ENCODE peak calls at places on chromosomes 4 and X, in four cellular contexts. H is CD4-positive, alpha-beta T cell; Y is psoas muscle; X is cardiac muscle cell. N is an unnamed sample.
A peak's percentile ranks its signal among the peaks of the same experiment; 100 is the strongest.

GRCh38 chr4:80322716-80323115 is 12.8 kb upstream of the CFAP299 start:
- DNase-seq in H (no peak), Y (no peak), X (peak; percentile 58), N (no peak)

GRCh38 chr4:7868892-7869471 is 70.7 kb downstream of the AFAP1 start:
- DNase-seq in H (no peak), Y (no peak), X (no peak), N (no peak)

GRCh38 chr4:46329118-46329976 is 60.6 kb downstream of the GABRA2 start:
- DNase-seq in H (no peak), Y (no peak), X (peak; percentile 77), N (no peak)

GRCh38 chr4:44016582-44017421 is 431.8 kb downstream of the KCTD8 start:
- DNase-seq in H (no peak), Y (no peak), X (no peak), N (no peak)

GRCh38 chr4:172308078-172308477 is 494.9 kb downstream of the GALNTL6 start:
- DNase-seq in H (no peak), Y (no peak), X (no peak), N (no peak)

GRCh38 chrX:68917799-68918198 is 89.0 kb downstream of the EFNB1 start:
- DNase-seq in H (no peak), Y (no peak), X (no peak), N (no peak)

GRCh38 chr4:75505630-75506029 is 8.6 kb downstream of the RCHY1 start:
- DNase-seq in H (no peak), Y (no peak), X (no peak), N (no peak)

GRCh38 chr4:27358269-27358668 is 497.6 kb downstream of the STIM2 start:
- DNase-seq in H (no peak), Y (no peak), X (no peak), N (no peak)

GRCh38 chr4:75995727-75996126 is 5.0 kb upstream of the SDAD1 start:
- DNase-seq in H (no peak), Y (no peak), X (peak; percentile 71), N (no peak)

GRCh38 chr4:46993075-46994006 is at the start of gene GABRA4:
- DNase-seq in H (no peak), Y (no peak), X (no peak), N (no peak)

GRCh38 chrX:96713303-96713702 is 28.7 kb downstream of the DIAPH2 start:
- DNase-seq in H (no peak), Y (no peak), X (no peak), N (no peak)

GRCh38 chrX:19272452-19272851 is 71.3 kb upstream of the PDHA1 start:
- DNase-seq in H (no peak), Y (no peak), X (peak; percentile 2), N (no peak)

GRCh38 chrX:108699368-108699767 is 37.0 kb downstream of the IRS4 start:
- DNase-seq in H (no peak), Y (no peak), X (peak; percentile 51), N (no peak)

GRCh38 chr4:158008551-158009218 is 164.1 kb downstream of the GASK1B start:
- DNase-seq in H (no peak), Y (no peak), X (peak; percentile 84), N (no peak)

GRCh38 chr4:53651142-53651720 is 59.9 kb upstream of the LNX1 start:
- DNase-seq in H (no peak), Y (no peak), X (no peak), N (no peak)

GRCh38 chr4:47110670-47111069 is 79.3 kb downstream of the GABRB1 start:
- DNase-seq in H (no peak), Y (no peak), X (no peak), N (no peak)

GRCh38 chr4:150033937-150034336 is 44.3 kb upstream of the DCLK2 start:
- DNase-seq in H (no peak), Y (no peak), X (peak; percentile 57), N (no peak)

GRCh38 chr4:24975505-24975904 is 55.2 kb downstream of the LGI2 start:
- DNase-seq in H (no peak), Y (no peak), X (no peak), N (no peak)

DNA sequence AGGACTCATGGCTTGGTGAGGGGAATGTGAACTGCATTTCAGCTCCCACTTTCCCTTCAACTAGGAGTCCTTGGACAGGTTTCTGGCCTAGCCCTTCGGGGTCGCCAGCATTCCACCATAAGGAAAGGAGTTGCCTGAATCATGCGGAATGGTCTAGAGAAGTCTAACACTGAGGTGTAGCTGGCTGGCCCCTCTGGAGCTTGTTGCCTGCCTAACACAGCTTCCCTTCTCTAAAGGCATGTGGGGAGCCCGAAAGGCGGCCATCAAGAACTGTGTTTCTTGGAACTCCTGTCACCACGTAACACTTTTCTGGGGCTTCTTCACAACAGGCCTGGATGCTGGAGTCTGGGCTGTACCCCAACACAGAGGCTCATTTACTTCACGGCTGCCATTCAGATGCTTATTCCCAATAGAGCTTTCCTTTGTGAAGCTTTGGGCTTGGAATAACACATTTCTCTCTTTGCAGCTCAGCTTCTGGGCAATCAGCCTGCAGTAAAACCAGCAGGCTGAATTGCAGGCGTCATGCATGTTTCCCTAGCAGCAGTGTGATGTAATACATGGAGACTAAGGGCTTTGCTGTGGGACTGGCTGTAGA is 5.3 kb downstream of the GABRQ start:
- DNase-seq in H (no peak), Y (no peak), X (no peak), N (no peak)
- H3K9me3 ChIP-seq in H (no peaks in the 10 kb centered on the region), Y (no peaks in the 10 kb centered on the region), X (no peaks in the 10 kb centered on the region), N (no peaks in the 10 kb centered on the region)

GRCh38 chr4:175070444-175070843 is 152.3 kb downstream of the ADAM29 start:
- DNase-seq in H (no peak), Y (no peak), X (no peak), N (no peak)

GRCh38 chr4:175066923-175067627 is 148.9 kb downstream of the ADAM29 start:
- DNase-seq in H (no peak), Y (no peak), X (no peak), N (no peak)

DNA sequence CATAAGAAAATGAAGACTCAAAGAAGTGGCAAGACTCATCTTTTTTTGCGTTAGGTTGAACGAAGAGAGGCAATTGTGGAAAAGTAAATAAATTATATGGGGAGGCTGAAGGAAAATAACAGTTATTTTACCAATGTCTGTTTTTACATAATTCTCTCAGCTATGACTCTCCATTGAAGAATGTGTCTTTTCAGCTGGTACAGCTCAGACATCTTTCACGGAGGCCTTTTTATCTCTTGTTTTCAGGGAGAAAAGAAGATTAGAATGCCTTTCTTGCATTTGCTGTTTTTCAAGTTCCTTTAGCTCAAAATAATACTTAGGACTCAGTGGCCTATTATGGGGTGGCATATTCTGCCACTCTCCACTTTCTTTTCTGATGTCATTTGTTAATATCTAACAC is 153.0 kb downstream of the ADAM29 start:
- DNase-seq in H (no peak), Y (no peak), X (no peak), N (no peak)
- H3K9me3 ChIP-seq in H (no peaks in the 10 kb centered on the region), Y (no peaks in the 10 kb centered on the region), X (peaks cover 4% of the 10 kb centered on the region), N (no peaks in the 10 kb centered on the region)

GRCh38 chrX:135287266-135287823 is 21.9 kb upstream of the ETDC start:
- DNase-seq in H (no peak), Y (no peak), X (no peak), N (no peak)
- H3K9me3 ChIP-seq in H (peaks cover 65% of the 10 kb centered on the region), Y (peaks cover 82% of the 10 kb centered on the region), X (peaks cover 3% of the 10 kb centered on the region), N (peaks cover 13% of the 10 kb centered on the region)

GRCh38 chrX:66674506-66674905 is 35.6 kb upstream of the EDA2R start:
- DNase-seq in H (no peak), Y (no peak), X (no peak), N (no peak)

GRCh38 chrX:66676413-66676812 is 37.5 kb upstream of the EDA2R start:
- DNase-seq in H (no peak), Y (no peak), X (peak; percentile 67), N (no peak)

GRCh38 chrX:66677430-66677829 is 38.6 kb upstream of the EDA2R start:
- DNase-seq in H (no peak), Y (no peak), X (peak; percentile 62), N (no peak)

GRCh38 chrX:66675541-66675940 is 36.7 kb upstream of the EDA2R start:
- DNase-seq in H (no peak), Y (no peak), X (peak; percentile 21), N (no peak)

GRCh38 chrX:66676990-66677389 is 38.1 kb upstream of the EDA2R start:
- DNase-seq in H (no peak), Y (no peak), X (peak; percentile 80), N (no peak)
- H3K9me3 ChIP-seq in H (no peaks in the 10 kb centered on the region), Y (peaks cover 6% of the 10 kb centered on the region), X (no peaks in the 10 kb centered on the region), N (no peaks in the 10 kb centered on the region)

GRCh38 chr4:32752962-32753361 is 2032.8 kb downstream of the PCDH7 start:
- DNase-seq in H (no peak), Y (no peak), X (no peak), N (no peak)
- H3K9me3 ChIP-seq in H (peaks cover 4% of the 10 kb centered on the region), Y (peaks cover 4% of the 10 kb centered on the region), X (no peaks in the 10 kb centered on the region), N (no peaks in the 10 kb centered on the region)

GRCh38 chr4:70787496-70787895 is 52.2 kb downstream of the GRSF1 start:
- DNase-seq in H (no peak), Y (no peak), X (no peak), N (no peak)
- H3K9me3 ChIP-seq in H (no peaks in the 10 kb centered on the region), Y (no peaks in the 10 kb centered on the region), X (no peaks in the 10 kb centered on the region), N (no peaks in the 10 kb centered on the region)

DNA sequence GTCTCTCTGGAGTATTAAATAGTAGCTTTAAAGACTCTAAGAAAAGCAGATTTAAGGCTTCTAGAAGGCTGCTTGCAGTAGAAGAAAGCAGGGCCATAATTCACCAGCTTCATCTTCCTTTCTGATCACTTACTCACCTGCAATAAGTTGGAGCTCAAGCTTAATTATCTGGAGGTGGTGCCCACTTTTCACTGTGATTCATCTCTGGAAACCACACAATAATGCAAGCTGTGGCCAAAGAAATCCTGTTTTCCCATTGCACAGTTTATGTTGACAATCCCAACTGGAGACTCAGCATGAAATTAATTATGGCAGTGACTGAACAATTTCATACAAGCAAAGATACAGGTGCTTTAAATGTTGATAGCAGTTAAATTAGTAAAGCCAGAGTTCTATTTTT is 14.7 kb downstream of the CWH43 start:
- DNase-seq in H (no peak), Y (no peak), X (no peak), N (no peak)
- H3K9me3 ChIP-seq in H (no peaks in the 10 kb centered on the region), Y (no peaks in the 10 kb centered on the region), X (no peaks in the 10 kb centered on the region), N (no peaks in the 10 kb centered on the region)